ENCODE peak calls at places on chromosomes 7 and 10, in seven cellular contexts. One of them, this sample, is unnamed.

GRCh38 chr10:18545626-18546025 is 105.8 kb downstream of the NSUN6 start:
- DNase-seq in HepG2: no peak
- DNase-seq in endothelial cell: no peak
- DNase-seq in AG09309: no peak
- DNase-seq in A549: no peak
- DNase-seq in fibroblast of lung: peak
- DNase-seq in Right ventricle myocardium superior: no peak
- DNase-seq in this sample: no peak

GRCh38 chr10:133292919-133293809 is 15.5 kb downstream of the TUBGCP2 start:
- DNase-seq in HepG2: no peak
- DNase-seq in endothelial cell: no peak
- DNase-seq in AG09309: no peak
- DNase-seq in A549: no peak
- DNase-seq in fibroblast of lung: peak
- DNase-seq in Right ventricle myocardium superior: peak
- DNase-seq in this sample: no peak

GRCh38 chr7:66626236-66626957 is 2.3 kb upstream of the KCTD7 start:
- DNase-seq in HepG2: peak
- DNase-seq in endothelial cell: no peak
- DNase-seq in AG09309: peak
- DNase-seq in A549: no peak
- DNase-seq in fibroblast of lung: no peak
- DNase-seq in Right ventricle myocardium superior: no peak
- DNase-seq in this sample: no peak

GRCh38 chr7:33091641-33092191 is 17.5 kb downstream of the RP9 start:
- DNase-seq in HepG2: no peak
- DNase-seq in endothelial cell: no peak
- DNase-seq in AG09309: no peak
- DNase-seq in A549: no peak
- DNase-seq in fibroblast of lung: no peak
- DNase-seq in Right ventricle myocardium superior: no peak
- DNase-seq in this sample: no peak

GRCh38 chr7:18420758-18421157 is 74.8 kb upstream of the HDAC9 start:
- DNase-seq in HepG2: no peak
- DNase-seq in endothelial cell: no peak
- DNase-seq in AG09309: no peak
- DNase-seq in A549: no peak
- DNase-seq in fibroblast of lung: peak
- DNase-seq in Right ventricle myocardium superior: no peak
- DNase-seq in this sample: no peak

GRCh38 chr10:75484717-75485116 is 53.3 kb downstream of the LRMDA start:
- DNase-seq in HepG2: no peak
- DNase-seq in endothelial cell: no peak
- DNase-seq in AG09309: no peak
- DNase-seq in A549: no peak
- DNase-seq in fibroblast of lung: no peak
- DNase-seq in Right ventricle myocardium superior: no peak
- DNase-seq in this sample: no peak

GRCh38 chr7:21704362-21704761 is 161.5 kb downstream of the DNAH11 start:
- DNase-seq in HepG2: no peak
- DNase-seq in endothelial cell: no peak
- DNase-seq in AG09309: no peak
- DNase-seq in A549: no peak
- DNase-seq in fibroblast of lung: no peak
- DNase-seq in Right ventricle myocardium superior: no peak
- DNase-seq in this sample: no peak

GRCh38 chr10:110103921-110104461 is 96.2 kb downstream of the ADD3 start:
- DNase-seq in HepG2: no peak
- DNase-seq in endothelial cell: no peak
- DNase-seq in AG09309: no peak
- DNase-seq in A549: no peak
- DNase-seq in fibroblast of lung: no peak
- DNase-seq in Right ventricle myocardium superior: no peak
- DNase-seq in this sample: no peak

GRCh38 chr7:80028717-80029116 is 105.9 kb upstream of the GNAI1 start:
- DNase-seq in HepG2: no peak
- DNase-seq in endothelial cell: no peak
- DNase-seq in AG09309: no peak
- DNase-seq in A549: no peak
- DNase-seq in fibroblast of lung: no peak
- DNase-seq in Right ventricle myocardium superior: no peak
- DNase-seq in this sample: no peak

GRCh38 chr7:22700559-22701002 is 26.4 kb upstream of the IL6 start:
- DNase-seq in HepG2: no peak
- DNase-seq in endothelial cell: no peak
- DNase-seq in AG09309: no peak
- DNase-seq in A549: no peak
- DNase-seq in fibroblast of lung: peak
- DNase-seq in Right ventricle myocardium superior: no peak
- DNase-seq in this sample: no peak

GRCh38 chr7:116948934-116949333 is 4.4 kb upstream of the ST7 start:
- DNase-seq in HepG2: no peak
- DNase-seq in endothelial cell: no peak
- DNase-seq in AG09309: no peak
- DNase-seq in A549: no peak
- DNase-seq in fibroblast of lung: peak
- DNase-seq in Right ventricle myocardium superior: peak
- DNase-seq in this sample: no peak

GRCh38 chr7:134458806-134459698 is at the start of gene AKR1B1:
- DNase-seq in HepG2: peak
- DNase-seq in endothelial cell: peak
- DNase-seq in AG09309: peak
- DNase-seq in A549: peak
- DNase-seq in fibroblast of lung: peak
- DNase-seq in Right ventricle myocardium superior: peak
- DNase-seq in this sample: peak

GRCh38 chr10:70760271-70760787 is 24.8 kb downstream of the TBATA start:
- DNase-seq in HepG2: no peak
- DNase-seq in endothelial cell: no peak
- DNase-seq in AG09309: no peak
- DNase-seq in A549: no peak
- DNase-seq in fibroblast of lung: no peak
- DNase-seq in Right ventricle myocardium superior: peak
- DNase-seq in this sample: no peak

GRCh38 chr10:16436367-16436757 is 448 bp upstream of the PTER start:
- DNase-seq in HepG2: no peak
- DNase-seq in endothelial cell: no peak
- DNase-seq in AG09309: no peak
- DNase-seq in A549: no peak
- DNase-seq in fibroblast of lung: peak
- DNase-seq in Right ventricle myocardium superior: no peak
- DNase-seq in this sample: peak

GRCh38 chr10:72009430-72010081 is 45.4 kb downstream of the CHST3 start:
- DNase-seq in HepG2: no peak
- DNase-seq in endothelial cell: peak
- DNase-seq in AG09309: peak
- DNase-seq in A549: no peak
- DNase-seq in fibroblast of lung: peak
- DNase-seq in Right ventricle myocardium superior: peak
- DNase-seq in this sample: peak

GRCh38 chr10:30804478-30805055 is 175.0 kb upstream of the LYZL2 start:
- DNase-seq in HepG2: no peak
- DNase-seq in endothelial cell: no peak
- DNase-seq in AG09309: peak
- DNase-seq in A549: no peak
- DNase-seq in fibroblast of lung: peak
- DNase-seq in Right ventricle myocardium superior: peak
- DNase-seq in this sample: peak

GRCh38 chr7:151429555-151430331 is 10.2 kb downstream of the CRYGN start:
- DNase-seq in HepG2: no peak
- DNase-seq in endothelial cell: no peak
- DNase-seq in AG09309: no peak
- DNase-seq in A549: no peak
- DNase-seq in fibroblast of lung: peak
- DNase-seq in Right ventricle myocardium superior: no peak
- DNase-seq in this sample: no peak

GRCh38 chr10:4407783-4408182 is 418.2 kb upstream of the AKR1E2 start:
- DNase-seq in HepG2: no peak
- DNase-seq in endothelial cell: no peak
- DNase-seq in AG09309: no peak
- DNase-seq in A549: peak
- DNase-seq in fibroblast of lung: peak
- DNase-seq in Right ventricle myocardium superior: no peak
- DNase-seq in this sample: no peak

This sample was measured in hepatocyte.